ENCODE peak calls at places on chromosomes 11 and 22, in nine cellular contexts. F is HEK293T; Y is naive thymus-derived CD8-positive, alpha-beta T cell; R is activated T-cell treated with anti-CD3 and anti-CD28 coated beads for 1 hour; J is NCI-H82; X is NCI-H1092 treated with DMSO at 0.1 percent for 48 hours; C is nucleus accumbens; N is aorta; P is anterior cingulate cortex. T is an unnamed sample.

GRCh38 chr11:75771646-75772410 is 3.2 kb downstream of the DGAT2 start:
- DNase-seq in Y (no peak), F (no peak), N (peak), R (no peak), J (no peak), X (no peak), P (no peak), C (no peak), T (peak)

GRCh38 chr11:35375332-35376125 is 43.8 kb downstream of the SLC1A2 start:
- DNase-seq in N (no peak), P (no peak), J (no peak), C (no peak), F (no peak), Y (no peak), X (no peak), R (no peak), T (no peak)

GRCh38 chr22:49686495-49687219 is 141.0 kb downstream of the BRD1 start:
- DNase-seq in R (no peak), F (no peak), Y (no peak), X (no peak), J (no peak), P (no peak), C (no peak), N (no peak), T (no peak)

GRCh38 chr11:48002565-48002964 is 22.2 kb downstream of the PTPRJ start:
- DNase-seq in R (no peak), F (no peak), C (no peak), J (no peak), P (no peak), X (peak), N (peak), Y (no peak), T (peak)

GRCh38 chr11:66289548-66290331 is 797 bp upstream of the YIF1A start:
- DNase-seq in N (peak), C (no peak), X (no peak), P (peak), F (peak), J (peak), Y (peak), R (peak), T (no peak)

GRCh38 chr22:38852522-38852921 is 8.7 kb upstream of the NPTXR start:
- DNase-seq in X (no peak), R (no peak), J (no peak), P (no peak), C (no peak), F (no peak), N (no peak), Y (no peak), T (no peak)

GRCh38 chr11:98056945-98057344 is 963.8 kb upstream of the CNTN5 start:
- DNase-seq in N (no peak), Y (no peak), P (no peak), X (no peak), F (no peak), C (no peak), J (no peak), R (no peak), T (no peak)

GRCh38 chr11:86374121-86374520 is 566 bp upstream of the CCDC81 start:
- DNase-seq in F (no peak), Y (no peak), J (no peak), X (no peak), P (no peak), R (no peak), C (no peak), N (no peak), T (no peak)

GRCh38 chr22:19937616-19938473 is 3.7 kb upstream of the COMT start:
- DNase-seq in R (no peak), C (no peak), P (no peak), F (no peak), N (peak), X (no peak), J (no peak), Y (no peak), T (peak)

GRCh38 chr11:86068138-86068861 is 584 bp downstream of the PICALM start:
- DNase-seq in R (peak), Y (peak), N (peak), F (peak), C (peak), X (peak), P (peak), J (peak), T (peak)